ENCODE peak calls at places on chromosomes 1 and 21, in six cellular contexts. H is adrenal gland, X is stomach, S is lower leg skin, Q is heart left ventricle, T is spleen. M is an unnamed sample.

GRCh38 chr1:8702848-8703810 is 114.3 kb downstream of the RERE start:
- DNase-seq in X (peak; percentile 94), H (peak; percentile 95), Q (peak; percentile 95), T (peak; percentile 96), S (peak; percentile 79), M (peak; percentile 96)

GRCh38 chr1:115133440-115133839 is 44.1 kb upstream of the TSPAN2 start:
- DNase-seq in Q (no peak), T (no peak), H (no peak), S (no peak), X (no peak), M (no peak)

GRCh38 chr1:23838401-23838866 is 13.2 kb upstream of the HMGCL start:
- DNase-seq in H (peak; percentile 44), X (peak; percentile 78), S (peak; percentile 40), T (peak; percentile 93), Q (peak; percentile 85), M (peak; percentile 69)

GRCh38 chr1:94737124-94737998 is 82.8 kb upstream of the SLC44A3 start:
- DNase-seq in Q (no peak), X (no peak), T (no peak), H (no peak), S (no peak), M (no peak)

GRCh38 chr1:11078631-11079030 is 18.8 kb upstream of the SRM start:
- DNase-seq in X (no peak), T (no peak), S (no peak), H (peak; percentile 73), Q (no peak), M (no peak)

GRCh38 chr1:237042892-237043576 is 1.1 kb downstream of the RYR2 start:
- DNase-seq in X (no peak), T (no peak), Q (peak; percentile 74), H (no peak), S (no peak), M (no peak)

GRCh38 chr21:36841866-36842265 is 124.6 kb downstream of the HLCS start:
- DNase-seq in T (no peak), H (no peak), X (no peak), Q (no peak), S (no peak), M (no peak)

GRCh38 chr1:17496419-17496818 is 43.1 kb upstream of the ARHGEF10L start:
- DNase-seq in X (no peak), H (no peak), S (no peak), Q (no peak), T (no peak), M (no peak)

GRCh38 chr21:46431884-46432488 is 26.7 kb upstream of the DIP2A start:
- DNase-seq in Q (peak; percentile 38), T (no peak), X (no peak), H (no peak), S (no peak), M (no peak)

GRCh38 chr1:42157667-42158066 is 4.5 kb downstream of the GUCA2B start:
- DNase-seq in H (no peak), S (no peak), T (no peak), X (no peak), Q (no peak), M (no peak)

GRCh38 chr1:94828251-94828650 is 8.1 kb downstream of the SLC44A3 start:
- DNase-seq in X (no peak), H (no peak), Q (no peak), S (no peak), T (no peak), M (no peak)

GRCh38 chr1:17653728-17654351 is 101.3 kb upstream of the ACTL8 start:
- DNase-seq in Q (no peak), H (peak; percentile 69), X (no peak), S (no peak), T (no peak), M (peak; percentile 52)

GRCh38 chr1:161986328-161986727 is 37.3 kb downstream of the OLFML2B start:
- DNase-seq in H (no peak), X (no peak), S (no peak), T (no peak), Q (peak; percentile 70), M (no peak)

GRCh38 chr1:192489046-192489445 is 86.5 kb upstream of the RGS1 start:
- DNase-seq in T (no peak), H (no peak), Q (no peak), X (no peak), S (no peak), M (no peak)

GRCh38 chr1:77757066-77757584 is 2.5 kb downstream of the USP33 start:
- DNase-seq in Q (no peak), S (no peak), H (no peak), T (no peak), X (no peak), M (no peak)

GRCh38 chr1:173175514-173176146 is 31.5 kb downstream of the TNFSF4 start:
- DNase-seq in S (no peak), H (no peak), X (no peak), T (no peak), Q (no peak), M (no peak)

GRCh38 chr1:52368383-52369172 is 2.6 kb upstream of the CC2D1B start:
- DNase-seq in T (peak; percentile 90), X (peak; percentile 69), S (no peak), Q (peak; percentile 75), H (peak; percentile 50), M (peak; percentile 74)

GRCh38 chr1:24089743-24090555 is 22.0 kb downstream of the MYOM3 start:
- DNase-seq in T (no peak), Q (peak; percentile 79), S (no peak), H (no peak), X (no peak), M (no peak)

GRCh38 chr1:202982715-202983435 is 15.8 kb upstream of the CYB5R1 start:
- DNase-seq in T (no peak), S (no peak), Q (no peak), X (no peak), H (no peak), M (no peak)

GRCh38 chr1:91557826-91558225 is 57.2 kb downstream of the CDC7 start:
- DNase-seq in S (no peak), T (no peak), H (no peak), X (no peak), Q (no peak), M (no peak)

GRCh38 chr1:151799179-151800022 is 5.8 kb downstream of the LINGO4 start:
- DNase-seq in T (no peak), X (no peak), S (no peak), H (no peak), Q (no peak), M (no peak)

GRCh38 chr21:27532081-27532480 is 565.2 kb upstream of the ADAMTS5 start:
- DNase-seq in H (no peak), S (no peak), Q (no peak), X (no peak), T (no peak), M (peak; percentile 33)

GRCh38 chr1:5914676-5915285 is 77.4 kb downstream of the NPHP4 start:
- DNase-seq in H (peak; percentile 9), T (no peak), X (no peak), S (no peak), Q (no peak), M (no peak)

GRCh38 chr1:224317383-224318045 is 12.5 kb downstream of the NVL start:
- DNase-seq in X (no peak), T (no peak), S (no peak), Q (no peak), H (no peak), M (no peak)

GRCh38 chr1:167553136-167554027 is at the start of gene CREG1:
- DNase-seq in S (peak; percentile 91), T (peak; percentile 97), X (peak; percentile 96), Q (peak; percentile 98), H (peak; percentile 98), M (peak; percentile 96)
- TF ChIP-seq POLR2A in S (no peak), T (peak; percentile 71), X (no peak), Q (peak; percentile 53), H (peak; percentile 98), M (peak; percentile 98)

GRCh38 chr21:42683371-42684108 is 30.1 kb downstream of the PDE9A start:
- DNase-seq in X (no peak), S (no peak), H (no peak), T (no peak), Q (peak; percentile 43), M (no peak)
- TF ChIP-seq POLR2A in X (no peak), S (no peak), H (no peak), T (no peak), Q (no peak), M (no peak)

GRCh38 chr1:156602557-156602993 is 1.3 kb upstream of the GPATCH4 start:
- DNase-seq in T (no peak), X (no peak), S (no peak), Q (no peak), H (no peak), M (no peak)
- TF ChIP-seq POLR2A in T (no peak), X (no peak), S (no peak), Q (no peak), H (no peak), M (no peak)

GRCh38 chr1:39954870-39955546 is at the start of gene MFSD2A:
- DNase-seq in S (peak; percentile 93), H (peak; percentile 92), T (peak; percentile 95), Q (peak; percentile 95), X (peak; percentile 94), M (peak; percentile 93)
- TF ChIP-seq POLR2A in S (no peak), H (peak; percentile 46), T (no peak), Q (no peak), X (no peak), M (peak; percentile 41)

GRCh38 chr21:34887729-34888568 is 161.2 kb downstream of the RUNX1 start:
- DNase-seq in S (peak; percentile 74), H (peak; percentile 91), T (peak; percentile 95), Q (peak; percentile 87), X (peak; percentile 82), M (peak; percentile 78)
- TF ChIP-seq POLR2A in S (no peak), H (peak; percentile 3), T (no peak), Q (no peak), X (no peak), M (no peak)

GRCh38 chr1:231594123-231594522 is 32.5 kb upstream of the DISC1 start:
- DNase-seq in T (no peak), H (no peak), X (no peak), S (no peak), Q (no peak), M (no peak)

GRCh38 chr1:231592809-231593208 is 33.8 kb upstream of the DISC1 start:
- DNase-seq in S (no peak), T (no peak), X (no peak), H (no peak), Q (no peak), M (no peak)

GRCh38 chr1:231594749-231595148 is 31.8 kb upstream of the DISC1 start:
- DNase-seq in X (no peak), T (no peak), H (no peak), Q (no peak), S (no peak), M (no peak)

GRCh38 chr1:231591466-231591865 is 35.1 kb upstream of the DISC1 start:
- DNase-seq in S (no peak), Q (no peak), X (no peak), T (no peak), H (no peak), M (no peak)

DNA sequence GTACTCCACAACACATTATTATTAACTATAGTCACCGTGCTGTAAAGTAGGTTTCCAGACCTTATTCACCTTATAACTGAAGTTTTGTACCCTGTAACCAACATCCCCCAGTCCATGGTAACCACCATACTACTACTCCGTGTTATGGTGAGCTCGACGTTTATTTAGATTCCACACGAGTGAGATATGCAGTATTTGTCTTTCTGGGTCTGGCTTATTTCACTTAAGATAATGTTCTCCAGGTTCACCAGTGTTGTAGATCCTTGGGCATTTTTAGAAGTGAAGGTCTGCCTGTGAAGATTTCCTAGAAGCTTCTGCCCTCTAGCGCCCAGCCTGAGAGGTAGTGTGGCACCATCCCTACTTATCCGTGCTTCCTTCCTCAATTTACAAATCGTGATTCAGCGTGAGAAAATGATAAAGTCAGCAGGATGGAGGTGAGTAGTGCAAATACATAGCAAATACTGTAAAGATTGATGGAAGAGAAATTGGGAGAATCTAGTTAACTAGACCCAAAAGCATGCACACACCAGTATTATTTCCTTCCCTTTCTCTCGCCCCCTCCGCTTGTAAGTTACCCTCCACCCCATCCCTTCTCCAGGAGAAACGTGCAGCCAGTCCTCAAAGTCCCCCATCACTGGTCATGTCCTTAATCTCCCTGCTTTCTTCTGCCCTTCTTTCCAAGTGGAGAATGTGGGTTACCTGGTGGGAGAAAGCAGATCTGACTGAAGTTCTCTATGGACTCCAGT is 36.0 kb upstream of the DISC1 start:
- DNase-seq in S (no peak), H (peak; percentile 63), Q (no peak), T (no peak), X (peak; percentile 48), M (peak; percentile 50)
- TF ChIP-seq POLR2A in S (no peak), H (no peak), Q (no peak), T (no peak), X (no peak), M (no peak)